ENCODE peak calls at places on chromosomes 6 and 20, in five cellular contexts. Q, M, P, F and C are unnamed samples.
A peak's percentile ranks its signal among the peaks of the same experiment; 100 is the strongest.

GRCh38 chr6:3522561-3523287 is 65.9 kb upstream of the SLC22A23 start:
- DNase-seq in Q (no peak), M (no peak), P (no peak), F (no peak), C (no peak)

GRCh38 chr6:125888989-125889656 is 67.4 kb upstream of the HINT3 start:
- DNase-seq in Q (no peak), M (peak; percentile 56), P (peak; percentile 32), F (peak; percentile 58), C (no peak)

GRCh38 chr6:134480593-134480992 is 162.7 kb upstream of the SGK1 start:
- DNase-seq in Q (no peak), M (peak; percentile 24), P (no peak), F (peak; percentile 14), C (peak; percentile 57)

GRCh38 chr6:47094351-47094925 is 52.3 kb upstream of the ADGRF1 start:
- DNase-seq in Q (no peak), M (no peak), P (no peak), F (no peak), C (no peak)

GRCh38 chr6:45504947-45505346 is 127.2 kb upstream of the SUPT3H start:
- DNase-seq in Q (no peak), M (peak; percentile 81), P (peak; percentile 13), F (peak; percentile 38), C (no peak)

GRCh38 chr6:144350176-144350575 is 65.0 kb downstream of the UTRN start:
- DNase-seq in Q (no peak), M (no peak), P (no peak), F (no peak), C (no peak)

GRCh38 chr20:64139200-64140081 is 24.8 kb upstream of the MYT1 start:
- DNase-seq in Q (no peak), M (no peak), P (peak; percentile 64), F (no peak), C (peak; percentile 35)

GRCh38 chr6:69732640-69733039 is 64.2 kb downstream of the LMBRD1 start:
- DNase-seq in Q (no peak), M (peak; percentile 40), P (no peak), F (peak; percentile 45), C (no peak)

DNA sequence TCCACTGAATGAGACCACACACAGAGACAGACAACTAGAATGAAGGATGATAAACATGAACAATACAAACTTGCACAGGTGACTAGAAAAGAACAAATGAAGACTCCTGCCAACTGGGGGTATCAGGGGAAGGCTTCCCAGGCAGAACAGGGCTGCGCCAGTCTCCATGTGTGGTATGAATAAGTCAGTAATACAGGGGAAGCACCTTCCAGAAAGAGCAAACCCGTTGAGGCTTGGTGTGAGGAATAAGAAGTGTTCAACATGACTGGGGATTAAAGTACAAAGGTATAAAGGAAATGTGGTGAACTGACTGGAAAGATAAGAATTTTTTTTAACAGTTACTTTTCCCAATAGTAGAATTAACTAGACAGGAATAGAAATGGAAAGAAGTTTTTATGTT is 3.7 kb upstream of the SLC17A2 start:
- DNase-seq in Q (no peak), M (no peak), P (no peak), F (no peak), C (no peak)
- H3K36me3 ChIP-seq in Q (no peaks in the 10 kb centered on the region), M (no peaks in the 10 kb centered on the region), P (no peaks in the 10 kb centered on the region), F (no peaks in the 10 kb centered on the region), C (no peaks in the 10 kb centered on the region)

DNA sequence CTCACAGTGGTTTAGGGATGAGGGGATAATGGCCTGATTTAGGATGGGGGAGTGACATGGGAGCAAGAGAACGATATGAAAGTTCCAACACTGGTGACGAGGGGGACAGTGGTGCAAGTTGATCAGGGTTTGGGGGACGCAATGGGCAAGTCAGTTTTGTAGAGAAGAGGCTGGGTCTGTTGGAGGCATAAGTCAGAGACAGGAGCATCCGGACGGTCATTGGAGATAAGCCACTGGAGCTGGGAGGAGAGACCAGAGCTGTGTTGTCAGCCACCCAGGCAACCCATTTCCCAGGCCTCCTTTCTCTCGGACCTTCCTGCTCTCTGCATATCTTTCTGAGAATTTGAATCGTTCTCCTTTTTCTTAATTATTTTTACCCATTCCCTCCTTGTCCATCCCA is 9.5 kb downstream of the DNPH1 start:
- DNase-seq in Q (no peak), M (no peak), P (peak; percentile 30), F (no peak), C (no peak)
- H3K36me3 ChIP-seq in Q (no peaks in the 10 kb centered on the region), M (peaks cover 14% of the 10 kb centered on the region), P (peaks cover 3% of the 10 kb centered on the region), F (peaks cover 13% of the 10 kb centered on the region), C (no peaks in the 10 kb centered on the region)

GRCh38 chr6:17904491-17905120 is 82.8 kb downstream of the KIF13A start:
- DNase-seq in Q (no peak), M (peak; percentile 81), P (no peak), F (no peak), C (no peak)

GRCh38 chr6:17908831-17909230 is 78.6 kb downstream of the KIF13A start:
- DNase-seq in Q (no peak), M (no peak), P (no peak), F (no peak), C (no peak)

GRCh38 chr6:17902953-17903352 is 84.5 kb downstream of the KIF13A start:
- DNase-seq in Q (no peak), M (peak; percentile 50), P (no peak), F (no peak), C (no peak)

GRCh38 chr6:17907467-17908229 is 79.8 kb downstream of the KIF13A start:
- DNase-seq in Q (peak; percentile 89), M (peak; percentile 99), P (no peak), F (peak; percentile 75), C (peak; percentile 51)

GRCh38 chr6:17905611-17906592 is 81.5 kb downstream of the KIF13A start:
- DNase-seq in Q (no peak), M (peak; percentile 59), P (no peak), F (no peak), C (no peak)
- H3K36me3 ChIP-seq in Q (no peaks in the 10 kb centered on the region), M (no peaks in the 10 kb centered on the region), P (no peaks in the 10 kb centered on the region), F (no peaks in the 10 kb centered on the region), C (no peaks in the 10 kb centered on the region)

DNA sequence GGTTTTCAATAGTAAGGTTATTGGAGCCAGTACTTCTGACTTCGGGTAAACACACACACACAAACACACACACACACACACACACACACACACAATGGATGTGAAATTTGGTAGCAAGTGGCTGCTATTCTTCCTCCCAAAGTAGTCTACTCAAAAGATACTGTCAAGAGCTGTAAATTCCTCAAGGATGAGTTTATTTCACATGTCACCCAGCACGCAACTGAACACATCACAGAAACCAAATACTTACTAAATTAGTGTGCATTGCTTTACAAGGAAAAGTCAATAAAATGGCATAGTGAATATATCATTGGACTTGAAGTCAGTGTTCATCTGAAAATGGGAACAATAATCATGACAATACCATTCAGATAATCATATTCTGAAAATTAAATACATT is 32.9 kb downstream of the MMUT start:
- DNase-seq in Q (no peak), M (peak; percentile 2), P (no peak), F (no peak), C (no peak)
- H3K36me3 ChIP-seq in Q (no peaks in the 10 kb centered on the region), M (no peaks in the 10 kb centered on the region), P (no peaks in the 10 kb centered on the region), F (peaks cover 16% of the 10 kb centered on the region), C (no peaks in the 10 kb centered on the region)

DNA sequence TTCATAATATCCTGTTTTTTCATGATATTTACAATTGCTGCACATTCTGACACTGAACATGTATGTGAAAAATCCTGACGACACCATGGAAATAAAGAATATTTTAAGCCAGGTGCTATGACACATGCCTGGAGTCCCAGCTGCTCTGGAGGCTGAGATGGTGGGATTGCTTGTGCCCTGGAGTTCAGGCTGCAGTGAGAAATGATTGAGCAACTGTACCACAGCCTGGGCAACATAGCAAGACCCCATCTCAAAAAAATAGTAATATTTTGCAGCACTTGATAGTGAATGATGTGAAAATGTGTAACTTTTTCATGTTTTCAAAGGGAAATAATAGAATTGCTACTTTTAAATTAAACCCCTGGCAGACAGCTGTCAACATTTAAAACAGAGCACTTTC is 137.1 kb downstream of the ADGRG6 start:
- DNase-seq in Q (no peak), M (no peak), P (no peak), F (no peak), C (no peak)
- H3K36me3 ChIP-seq in Q (no peaks in the 10 kb centered on the region), M (peaks cover 2% of the 10 kb centered on the region), P (no peaks in the 10 kb centered on the region), F (no peaks in the 10 kb centered on the region), C (no peaks in the 10 kb centered on the region)